ENCODE peak calls at places on chromosome 18, in four cellular contexts. B is GM23248, Q is K562, K is stomach. N is an unnamed sample. For H3K4me1, the result is how much of the 10 kb centered on the place peaks cover.

GRCh38 chr18:55318864-55319516 is 269.0 kb downstream of the TCF4 start:
- DNase-seq in Q (no peak), B (peak), K (no peak), N (no peak)

GRCh38 chr18:32289480-32290075 is 99.7 kb downstream of the MEP1B start:
- DNase-seq in Q (no peak), B (peak), K (peak), N (peak)

GRCh38 chr18:60266558-60266957 is 106.0 kb downstream of the MC4R start:
- DNase-seq in K (no peak), B (no peak), Q (no peak), N (no peak)

GRCh38 chr18:79208882-79209281 is 139.7 kb downstream of the ATP9B start:
- DNase-seq in Q (no peak), B (no peak), K (no peak), N (no peak)

GRCh38 chr18:77470836-77471413 is 221.3 kb downstream of the GALR1 start:
- DNase-seq in K (no peak), Q (no peak), B (no peak), N (no peak)

GRCh38 chr18:25164837-25165791 is 186.9 kb downstream of the ZNF521 start:
- DNase-seq in B (peak), Q (no peak), K (no peak), N (no peak)

GRCh38 chr18:51614033-51614432 is 416.6 kb upstream of the MEX3C start:
- DNase-seq in Q (no peak), B (peak), K (no peak), N (no peak)

GRCh38 chr18:61635901-61636528 is 256.8 kb downstream of the RNF152 start:
- DNase-seq in B (peak), Q (peak), K (peak), N (peak)

GRCh38 chr18:34772887-34773286 is 62.8 kb downstream of the DTNA start:
- DNase-seq in K (no peak), Q (no peak), B (peak), N (no peak)

GRCh38 chr18:37247499-37248161 is 318.0 kb downstream of the CELF4 start:
- DNase-seq in K (no peak), B (no peak), Q (no peak), N (no peak)

GRCh38 chr18:36321636-36322407 is 24.3 kb downstream of the FHOD3 start:
- DNase-seq in B (peak), Q (no peak), K (no peak), N (peak)

GRCh38 chr18:13496691-13497281 is 229.6 kb downstream of the FAM210A start:
- DNase-seq in K (no peak), Q (no peak), B (no peak), N (no peak)

GRCh38 chr18:34283506-34283905 is 58.8 kb upstream of the NOL4 start:
- DNase-seq in Q (no peak), B (no peak), K (no peak), N (no peak)

GRCh38 chr18:5868218-5868904 is 27.0 kb downstream of the TMEM200C start:
- DNase-seq in K (peak), B (peak), Q (peak), N (peak)

GRCh38 chr18:21362921-21363320 is 120.9 kb downstream of the GREB1L start:
- DNase-seq in Q (no peak), K (no peak), B (peak), N (no peak)

GRCh38 chr18:58216071-58216471 is 172.0 kb downstream of the NEDD4L start:
- DNase-seq in Q (no peak), K (no peak), B (peak), N (no peak)
- H3K4me1 ChIP-seq in Q (under half), K (under half), B (half or more), N (under half)

DNA sequence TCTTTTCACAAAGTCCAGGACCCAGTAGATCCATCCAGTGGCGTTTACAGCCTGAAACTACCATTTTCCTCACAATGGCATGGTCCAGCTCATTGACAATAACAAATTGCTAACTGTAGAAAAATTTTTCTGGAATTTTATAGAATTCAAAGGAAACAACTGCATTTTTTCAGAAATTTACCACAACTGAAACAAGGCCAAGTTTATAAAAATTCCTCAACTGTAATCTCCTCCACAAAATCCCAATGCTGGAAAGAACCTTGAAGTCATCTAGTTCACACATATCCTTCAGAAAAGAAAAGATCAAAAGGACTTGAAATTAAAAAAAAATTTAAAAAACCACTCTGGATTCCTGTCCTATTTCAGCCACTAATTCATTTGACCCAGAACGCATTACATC is 226.0 kb upstream of the CTAGE1 start:
- DNase-seq in Q (no peak), K (no peak), B (peak), N (no peak)
- H3K27ac ChIP-seq in Q (no peak), K (no peak), B (no peak), N (no peak)

GRCh38 chr18:48933578-48934399 is 17.0 kb downstream of the SMAD7 start:
- DNase-seq in Q (peak), B (peak), K (peak), N (no peak)

GRCh38 chr18:48935433-48935774 is 15.4 kb downstream of the SMAD7 start:
- DNase-seq in Q (no peak), B (no peak), K (no peak), N (no peak)

GRCh38 chr18:48932822-48933510 is 17.8 kb downstream of the SMAD7 start:
- DNase-seq in Q (peak), K (no peak), B (peak), N (no peak)

GRCh38 chr18:48934708-48935432 is 15.9 kb downstream of the SMAD7 start:
- DNase-seq in K (peak), Q (no peak), B (peak), N (no peak)

DNA sequence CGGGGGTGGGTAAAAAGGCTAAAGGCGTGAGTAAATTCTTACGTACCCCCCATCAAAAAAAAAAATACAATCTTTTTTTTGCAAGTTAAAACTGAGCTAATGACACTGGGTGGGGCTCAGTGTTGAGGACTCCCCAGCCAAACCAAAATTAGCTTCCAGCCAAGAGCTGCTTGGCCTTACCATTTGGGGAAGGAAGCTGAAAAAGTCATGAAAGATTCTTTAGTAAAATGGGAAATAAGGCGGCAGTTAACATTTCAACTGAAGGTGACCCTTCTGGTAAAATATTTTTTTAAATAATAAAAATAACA is 16.4 kb downstream of the SMAD7 start:
- DNase-seq in K (no peak), Q (no peak), B (peak), N (no peak)
- H3K4me1 ChIP-seq in K (half or more), Q (under half), B (half or more), N (half or more)

DNA sequence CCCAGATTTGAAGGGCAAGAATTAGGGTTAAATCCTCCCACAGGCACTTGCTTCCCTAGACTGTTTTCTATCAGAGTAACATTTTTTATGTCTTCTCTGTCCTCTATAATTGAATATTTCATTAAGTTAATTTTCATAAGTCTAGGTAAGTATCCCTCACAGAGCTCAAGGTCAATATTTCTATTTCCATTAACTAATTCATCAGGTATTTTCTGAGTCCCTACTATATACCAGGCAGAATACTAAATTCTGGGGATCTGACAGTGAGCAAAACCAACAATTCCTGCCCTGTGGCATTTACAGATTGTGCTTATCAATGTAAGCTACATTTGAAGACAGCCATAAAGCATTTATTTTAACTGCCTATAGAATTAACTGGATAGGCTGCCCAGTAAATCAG is 86.4 kb upstream of the RBBP8 start:
- DNase-seq in K (no peak), Q (no peak), B (no peak), N (no peak)
- H3K27ac ChIP-seq in K (no peak), Q (no peak), B (peak), N (no peak)

GRCh38 chr18:29459986-29460385 is 1283.1 kb upstream of the CDH2 start:
- DNase-seq in Q (no peak), K (no peak), B (no peak), N (no peak)
- H3K4me1 ChIP-seq in Q (under half), K (under half), B (under half), N (under half)